ENCODE peak calls at places on chromosomes 16 and 17, in nine cellular contexts. S, H, T, J, B, M, U, O and Z are unnamed samples.

GRCh38 chr17:79006001-79006400 is 3.6 kb downstream of the CANT1 start:
- DNase-seq in M (no peak), B (no peak), O (no peak), H (no peak), J (no peak), T (no peak), U (no peak), S (no peak), Z (no peak)

GRCh38 chr17:66466933-66467367 is 164.5 kb downstream of the PRKCA start:
- DNase-seq in M (peak), U (peak), T (peak), J (peak), B (peak), S (peak), O (peak), H (no peak), Z (no peak)

GRCh38 chr16:53166099-53166498 is 111.3 kb downstream of the CHD9 start:
- DNase-seq in T (no peak), M (no peak), O (no peak), H (no peak), U (no peak), S (no peak), J (no peak), B (no peak), Z (no peak)

GRCh38 chr16:49332589-49333267 is 40.9 kb upstream of the C16orf78 start:
- DNase-seq in T (no peak), S (no peak), B (no peak), M (no peak), J (no peak), O (no peak), H (no peak), U (no peak), Z (no peak)

GRCh38 chr17:66724581-66725341 is 110.2 kb upstream of the CACNG5 start:
- DNase-seq in S (no peak), M (peak), U (peak), J (peak), B (peak), H (no peak), O (no peak), T (no peak), Z (no peak)

GRCh38 chr17:39704821-39705551 is 5.1 kb downstream of the ERBB2 start:
- DNase-seq in H (no peak), U (peak), B (peak), M (no peak), S (no peak), O (no peak), J (peak), T (no peak), Z (no peak)

GRCh38 chr17:3033741-3034577 is 29.4 kb downstream of the OR1D5 start:
- DNase-seq in B (no peak), J (no peak), T (no peak), S (no peak), U (no peak), H (no peak), M (no peak), O (no peak), Z (no peak)

GRCh38 chr17:1787301-1787902 is 25.5 kb downstream of the SERPINF1 start:
- DNase-seq in J (no peak), T (no peak), M (peak), S (no peak), B (peak), H (no peak), O (peak), U (peak), Z (no peak)

GRCh38 chr16:58027341-58028167 is 2.0 kb downstream of the MMP15 start:
- DNase-seq in O (peak), M (no peak), T (no peak), H (peak), B (peak), J (peak), U (no peak), S (no peak), Z (no peak)

GRCh38 chr17:80777274-80777673 is 214.4 kb upstream of the CHMP6 start:
- DNase-seq in M (no peak), O (no peak), S (no peak), T (no peak), B (no peak), H (no peak), U (no peak), J (peak), Z (no peak)

GRCh38 chr17:68461122-68461539 is 3.8 kb upstream of the WIPI1 start:
- DNase-seq in B (no peak), O (no peak), T (no peak), S (no peak), J (no peak), H (no peak), M (no peak), U (no peak), Z (no peak)

GRCh38 chr16:67154578-67155304 is 3.9 kb upstream of the B3GNT9 start:
- DNase-seq in M (no peak), O (no peak), B (no peak), H (no peak), J (peak), S (no peak), T (no peak), U (no peak), Z (no peak)

GRCh38 chr17:27384261-27384701 is 72.0 kb upstream of the KSR1 start:
- DNase-seq in B (peak), T (no peak), S (no peak), O (peak), M (peak), U (peak), H (no peak), J (no peak), Z (no peak)
- TF ChIP-seq CTCF in B (no peak), T (no peak), S (no peak), O (no peak), M (no peak), U (peak), H (no peak), J (no peak), Z (no peak)

GRCh38 chr16:73743665-73744496 is 552.7 kb upstream of the PSMD7 start:
- DNase-seq in O (no peak), H (no peak), M (no peak), J (peak), S (no peak), U (no peak), B (peak), T (no peak), Z (peak)
- TF ChIP-seq CTCF in O (no peak), H (peak), M (no peak), J (peak), S (no peak), U (no peak), B (no peak), T (no peak), Z (no peak)

GRCh38 chr17:75392559-75392958 is 12.9 kb downstream of the GRB2 start:
- DNase-seq in T (no peak), S (no peak), U (no peak), H (no peak), B (no peak), M (no peak), J (no peak), O (no peak), Z (no peak)

GRCh38 chr17:75390982-75391381 is 14.5 kb downstream of the GRB2 start:
- DNase-seq in H (no peak), O (no peak), U (peak), J (no peak), S (no peak), B (no peak), T (no peak), M (no peak), Z (no peak)

GRCh38 chr17:75396025-75396424 is 9.5 kb downstream of the GRB2 start:
- DNase-seq in B (no peak), T (no peak), S (no peak), H (no peak), O (no peak), U (no peak), M (no peak), J (no peak), Z (no peak)

GRCh38 chr17:75394332-75394918 is 11.1 kb downstream of the GRB2 start:
- DNase-seq in H (no peak), S (no peak), J (no peak), O (no peak), B (peak), T (no peak), U (no peak), M (no peak), Z (no peak)

DNA sequence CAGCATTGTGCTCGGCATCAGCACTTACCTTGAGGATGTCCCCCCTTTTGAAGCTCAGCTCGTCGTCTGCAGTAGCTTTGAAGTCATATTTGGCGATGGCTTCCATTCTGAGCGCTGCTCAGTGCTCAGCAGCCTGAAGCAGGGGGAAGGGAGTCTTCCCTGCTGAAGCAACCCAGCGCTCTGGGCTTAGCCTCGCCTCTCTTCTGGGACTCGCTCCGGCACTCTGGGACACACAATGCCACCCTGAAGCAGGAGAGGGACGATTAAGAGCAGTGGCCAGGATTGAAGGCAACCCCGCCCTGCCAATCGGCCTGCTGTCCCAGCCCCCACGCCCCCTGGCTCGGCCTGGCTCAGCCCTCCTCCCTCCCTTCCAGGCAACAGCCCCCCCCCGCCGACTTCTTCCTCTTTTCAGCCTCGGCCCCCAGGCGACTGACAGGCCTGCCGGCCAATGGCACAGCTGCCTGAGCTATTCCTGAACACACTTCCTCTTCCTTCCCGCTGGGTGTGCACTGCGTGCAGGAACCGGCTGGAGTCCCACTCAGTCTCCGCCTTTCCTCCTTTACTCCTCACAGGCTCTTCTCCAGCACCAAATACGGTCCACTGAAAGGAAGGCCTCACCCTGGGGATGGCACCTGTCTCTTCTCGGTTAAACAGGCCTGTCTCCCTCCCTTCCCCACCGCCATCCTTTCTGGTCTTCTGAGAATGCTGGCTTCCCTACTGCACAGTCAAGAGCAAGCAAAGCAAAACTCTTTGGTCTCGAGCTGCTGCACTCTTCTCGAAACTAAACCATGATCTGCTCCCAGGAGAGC is 11.8 kb downstream of the GRB2 start:
- DNase-seq in T (peak), M (peak), B (peak), H (peak), U (peak), S (peak), J (peak), O (peak), Z (peak)
- TF ChIP-seq CTCF in T (no peak), M (no peak), B (no peak), H (no peak), U (no peak), S (no peak), J (no peak), O (no peak), Z (no peak)

GRCh38 chr17:77400445-77400870 is 259.7 kb downstream of the SEC14L1 start:
- DNase-seq in U (no peak), S (peak), B (no peak), H (peak), T (peak), J (peak), M (no peak), O (no peak), Z (peak)
- TF ChIP-seq CTCF in U (peak), S (peak), B (peak), H (peak), T (peak), J (peak), M (peak), O (no peak), Z (peak)

DNA sequence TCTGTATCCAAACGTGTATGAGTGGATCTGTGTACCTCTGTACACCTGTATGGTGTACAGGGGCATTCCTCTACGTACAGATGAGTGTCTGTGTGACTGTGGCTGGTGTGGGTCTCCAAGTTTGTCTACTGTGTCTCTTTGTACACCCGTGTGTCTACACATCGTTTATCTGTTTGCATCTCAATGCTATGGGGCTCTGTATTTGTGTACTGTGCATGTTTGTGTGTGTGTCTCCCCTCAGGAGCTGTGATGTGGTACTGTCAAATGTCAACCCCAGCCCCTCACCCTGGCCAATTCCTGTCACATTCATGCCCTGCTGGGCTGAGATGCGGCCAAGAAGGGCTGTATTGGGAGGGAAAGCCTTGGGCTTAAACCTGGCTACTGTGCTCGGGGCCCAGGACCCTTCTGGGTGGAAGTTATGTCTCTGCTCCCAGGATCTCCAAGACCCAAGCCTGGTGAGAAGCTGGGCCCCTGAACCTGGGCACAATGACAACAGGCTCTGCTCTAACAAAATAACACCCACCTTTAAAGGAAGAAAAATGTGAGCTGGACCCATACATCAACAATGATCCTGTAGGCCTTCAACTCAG is 3.5 kb upstream of the NAGS start:
- DNase-seq in J (no peak), U (no peak), O (no peak), B (no peak), M (no peak), H (no peak), S (no peak), T (no peak), Z (no peak)
- TF ChIP-seq CTCF in J (no peak), U (no peak), O (no peak), B (no peak), M (no peak), H (no peak), S (no peak), T (no peak), Z (no peak)